ENCODE peak calls at places on chromosomes 16 and 17, in seven cellular contexts. N is AG10803, I is colonic mucosa, Z is neural progenitor cell, K is kidney epithelial cell, X is cardiac fibroblast, V is pancreas. M is an unnamed sample.

GRCh38 chr17:78915872-78916632 is 9.1 kb downstream of the TIMP2 start:
- DNase-seq in N (peak), K (no peak), X (peak), Z (no peak), I (peak), V (no peak), M (no peak)

GRCh38 chr17:48037036-48037881 is at the start of gene COPZ2:
- DNase-seq in V (peak), X (peak), Z (peak), I (peak), K (no peak), N (peak), M (peak)

GRCh38 chr17:49730078-49730786 is 22.5 kb upstream of the SLC35B1 start:
- DNase-seq in X (peak), Z (no peak), K (no peak), N (peak), V (peak), I (peak), M (no peak)

GRCh38 chr16:2795714-2796143 is 2.5 kb upstream of the PRSS41 start:
- DNase-seq in V (no peak), I (peak), N (no peak), X (no peak), Z (no peak), K (no peak), M (no peak)

GRCh38 chr17:80989586-80989913 is 2.1 kb upstream of the CHMP6 start:
- DNase-seq in N (no peak), I (no peak), Z (no peak), X (no peak), V (no peak), K (no peak), M (no peak)

GRCh38 chr16:4064950-4065352 is 51.3 kb downstream of the ADCY9 start:
- DNase-seq in V (no peak), Z (no peak), N (no peak), I (no peak), X (no peak), K (no peak), M (no peak)

GRCh38 chr17:29273924-29274323 is 20.0 kb downstream of the NUFIP2 start:
- DNase-seq in V (no peak), K (no peak), I (no peak), X (no peak), N (no peak), Z (no peak), M (no peak)

GRCh38 chr17:62807812-62808575 is at the start of gene MARCHF10:
- DNase-seq in K (no peak), Z (peak), X (no peak), V (peak), N (no peak), I (peak), M (peak)

GRCh38 chr17:73986641-73987177 is 216.8 kb upstream of the RPL38 start:
- DNase-seq in Z (no peak), N (no peak), I (no peak), V (no peak), K (no peak), X (no peak), M (no peak)

GRCh38 chr16:85220125-85220839 is 108.0 kb upstream of the CIBAR2 start:
- DNase-seq in K (no peak), N (peak), I (peak), V (peak), Z (no peak), X (peak), M (no peak)

GRCh38 chr16:85593503-85594195 is 19.5 kb upstream of the GSE1 start:
- DNase-seq in I (no peak), Z (peak), V (no peak), N (no peak), X (no peak), K (no peak), M (no peak)

GRCh38 chr17:9676084-9676483 is 30.8 kb downstream of the USP43 start:
- DNase-seq in V (no peak), N (no peak), K (no peak), X (no peak), Z (no peak), I (no peak), M (no peak)
- TF ChIP-seq CTCF in V (peak), N (peak), K (no peak), X (no peak), Z (peak), I (peak), M (peak)

DNA sequence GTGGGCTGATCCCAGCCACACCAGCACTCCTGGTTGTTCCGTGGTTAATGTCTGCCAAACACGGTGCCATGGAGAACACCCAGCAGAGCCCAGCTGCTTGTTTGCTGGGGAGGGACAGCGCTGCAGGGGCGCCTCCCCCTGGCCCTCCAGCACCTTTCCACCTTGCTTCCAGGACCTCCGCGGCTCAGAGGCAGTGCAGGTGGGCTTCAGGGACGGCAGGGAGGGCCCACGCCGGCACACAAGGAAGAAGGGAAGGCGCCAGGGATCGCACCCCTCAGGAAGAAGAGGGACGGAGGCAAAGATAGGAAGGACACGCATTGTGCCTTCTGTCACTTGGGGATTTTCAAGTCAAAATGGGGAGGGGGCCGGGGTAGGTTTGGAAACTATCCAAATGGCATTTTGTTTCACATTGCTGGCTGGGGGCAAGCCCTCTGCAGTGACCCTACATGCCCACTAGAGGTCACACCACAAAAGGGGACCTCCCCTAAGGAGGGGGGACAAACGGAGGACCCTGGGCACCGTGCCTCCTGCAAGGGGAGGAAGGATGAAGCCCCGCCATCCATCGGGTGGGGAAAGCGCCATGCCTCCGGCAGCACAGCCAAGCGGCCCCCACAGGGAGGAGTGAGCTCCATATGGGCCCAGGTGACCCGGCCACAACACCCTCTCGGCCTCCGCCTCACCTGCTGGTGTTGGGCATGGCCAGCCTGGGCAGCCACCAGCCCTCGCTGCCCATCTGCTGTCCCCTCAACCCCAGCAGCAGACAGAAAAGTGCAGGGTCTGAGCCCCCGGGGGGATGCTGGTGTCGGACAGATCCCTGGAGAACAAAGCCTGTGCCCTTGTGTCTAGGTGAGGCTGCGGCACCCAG is 7.5 kb upstream of the C16orf95 start:
- DNase-seq in Z (peak), N (peak), X (peak), V (no peak), I (no peak), K (no peak), M (peak)
- TF ChIP-seq CTCF in Z (peak), N (peak), X (peak), V (peak), I (peak), K (peak), M (peak)

GRCh38 chr16:56970934-56971767 is 9.4 kb downstream of the CETP start:
- DNase-seq in I (no peak), V (no peak), X (peak), K (no peak), Z (no peak), N (peak), M (peak)
- TF ChIP-seq CTCF in I (no peak), V (no peak), X (no peak), K (no peak), Z (no peak), N (no peak), M (no peak)

GRCh38 chr17:4354862-4355514 is 11.5 kb downstream of the UBE2G1 start:
- DNase-seq in K (no peak), I (no peak), V (no peak), N (no peak), Z (no peak), X (no peak), M (no peak)
- TF ChIP-seq CTCF in K (no peak), I (no peak), V (no peak), N (no peak), Z (no peak), X (no peak), M (no peak)

GRCh38 chr16:50547944-50548658 is at the start of gene NKD1:
- DNase-seq in N (peak), I (peak), K (no peak), X (peak), Z (peak), V (peak), M (peak)

GRCh38 chr16:50546125-50546524 is 2.1 kb upstream of the NKD1 start:
- DNase-seq in V (no peak), N (no peak), X (no peak), K (no peak), Z (no peak), I (no peak), M (no peak)

GRCh38 chr16:50549561-50549915 is 1.3 kb downstream of the NKD1 start:
- DNase-seq in V (no peak), N (no peak), Z (no peak), X (no peak), I (no peak), K (no peak), M (no peak)

GRCh38 chr16:50548659-50549560 is 714 bp downstream of the NKD1 start:
- DNase-seq in N (no peak), X (peak), K (no peak), V (peak), Z (peak), I (peak), M (no peak)

GRCh38 chr16:50547340-50547865 is 793 bp upstream of the NKD1 start:
- DNase-seq in Z (peak), N (no peak), V (peak), K (no peak), X (peak), I (peak), M (peak)
- TF ChIP-seq CTCF in Z (peak), N (no peak), V (no peak), K (peak), X (no peak), I (no peak), M (peak)

GRCh38 chr17:31068291-31068690 is 26.5 kb upstream of the NF1 start:
- DNase-seq in K (no peak), X (peak), I (peak), N (peak), V (no peak), Z (peak), M (peak)
- TF ChIP-seq CTCF in K (peak), X (peak), I (no peak), N (peak), V (no peak), Z (peak), M (peak)

DNA sequence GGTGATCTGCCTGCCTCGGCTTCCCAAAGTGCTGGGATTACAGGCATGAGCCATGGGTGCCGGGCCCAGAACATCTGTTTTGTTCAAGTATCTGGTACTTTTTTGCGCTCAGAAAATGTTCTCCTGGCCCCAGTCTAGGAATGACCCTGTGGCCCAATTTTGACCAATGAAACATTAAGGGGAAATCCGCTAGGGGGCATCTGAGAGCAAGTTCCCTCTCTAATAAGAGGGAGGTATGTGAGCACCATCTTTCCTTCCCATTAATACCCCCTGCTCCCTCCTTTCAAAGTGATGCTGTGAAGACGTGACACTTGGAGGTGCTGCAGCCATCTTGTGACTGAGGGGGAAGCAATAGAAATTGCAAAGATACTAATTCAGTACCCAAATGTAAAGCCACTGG is 16.5 kb upstream of the CLEC3A start:
- DNase-seq in K (no peak), Z (peak), X (no peak), V (no peak), N (no peak), I (no peak), M (peak)
- TF ChIP-seq CTCF in K (no peak), Z (peak), X (no peak), V (no peak), N (no peak), I (no peak), M (peak)